ENCODE peak calls at places on chromosome 21, in eight cellular contexts. K is cardiac muscle cell; A is BE2C; V is Caco-2; L is CD8-positive, alpha-beta memory T cell; H is left ventricle myocardium inferior; B is heart left ventricle; I is HepG2. P is an unnamed sample.
A peak's percentile ranks its signal among the peaks of the same experiment; 100 is the strongest.

GRCh38 chr21:44766818-44767354 is 34.7 kb downstream of the UBE2G2 start:
- DNase-seq in K (no peak), A (no peak), V (no peak), L (peak; percentile 35), H (no peak), B (no peak), I (no peak), P (no peak)

GRCh38 chr21:16587141-16587570 is 857.4 kb downstream of the USP25 start:
- DNase-seq in K (peak; percentile 87), A (peak; percentile 77), V (peak; percentile 41), L (no peak), H (peak; percentile 53), B (peak; percentile 30), I (peak; percentile 38), P (peak; percentile 52)

GRCh38 chr21:25929859-25930520 is 195.2 kb downstream of the GABPA start:
- DNase-seq in K (peak; percentile 52), A (no peak), V (no peak), L (no peak), H (no peak), B (no peak), I (no peak), P (no peak)

GRCh38 chr21:38048241-38048640 is 132.0 kb upstream of the KCNJ6 start:
- DNase-seq in K (no peak), A (no peak), V (no peak), L (no peak), H (no peak), B (no peak), I (no peak), P (no peak)

GRCh38 chr21:43572443-43572842 is 86.8 kb downstream of the HSF2BP start:
- DNase-seq in K (no peak), A (no peak), V (no peak), L (no peak), H (no peak), B (no peak), I (no peak), P (no peak)

GRCh38 chr21:15224346-15225086 is 159.7 kb upstream of the NRIP1 start:
- DNase-seq in K (peak; percentile 90), A (no peak), V (no peak), L (no peak), H (no peak), B (no peak), I (no peak), P (no peak)

GRCh38 chr21:44656868-44657267 is 864 bp upstream of the KRTAP12-3 start:
- DNase-seq in K (no peak), A (no peak), V (no peak), L (no peak), H (no peak), B (no peak), I (no peak), P (no peak)

GRCh38 chr21:17610862-17611261 is 1.8 kb downstream of the BTG3 start:
- DNase-seq in K (peak; percentile 22), A (peak; percentile 17), V (no peak), L (no peak), H (no peak), B (no peak), I (peak; percentile 13), P (peak; percentile 43)

GRCh38 chr21:14741237-14741636 is 195.1 kb upstream of the SAMSN1 start:
- DNase-seq in K (no peak), A (no peak), V (no peak), L (no peak), H (no peak), B (no peak), I (no peak), P (no peak)

GRCh38 chr21:43322805-43323204 is 104.1 kb downstream of the SIK1 start:
- DNase-seq in K (no peak), A (no peak), V (no peak), L (no peak), H (no peak), B (no peak), I (no peak), P (no peak)

GRCh38 chr21:45012661-45013270 is 61.6 kb upstream of the ADARB1 start:
- DNase-seq in K (no peak), A (no peak), V (no peak), L (peak; percentile 30), H (no peak), B (no peak), I (no peak), P (peak; percentile 70)

GRCh38 chr21:44931501-44932365 is 8.1 kb upstream of the SLX9 start:
- DNase-seq in K (no peak), A (no peak), V (peak; percentile 33), L (no peak), H (peak; percentile 15), B (no peak), I (no peak), P (peak; percentile 76)

GRCh38 chr21:28337319-28337718 is 655.4 kb downstream of the LTN1 start:
- DNase-seq in K (peak; percentile 82), A (no peak), V (peak; percentile 36), L (no peak), H (no peak), B (no peak), I (peak; percentile 37), P (no peak)

GRCh38 chr21:28799926-28800325 is 192.8 kb downstream of the LTN1 start:
- DNase-seq in K (no peak), A (no peak), V (no peak), L (no peak), H (no peak), B (no peak), I (no peak), P (no peak)

GRCh38 chr21:37176716-37177115 is 90.4 kb downstream of the VPS26C start:
- DNase-seq in K (no peak), A (no peak), V (peak; percentile 26), L (no peak), H (no peak), B (no peak), I (no peak), P (no peak)

GRCh38 chr21:43997766-43998742 is 14.1 kb upstream of the TRAPPC10 start:
- DNase-seq in K (no peak), A (peak; percentile 49), V (no peak), L (no peak), H (no peak), B (no peak), I (no peak), P (no peak)

GRCh38 chr21:27275294-27275927 is 308.5 kb upstream of the ADAMTS5 start:
- DNase-seq in K (peak; percentile 78), A (no peak), V (no peak), L (no peak), H (no peak), B (no peak), I (no peak), P (no peak)

GRCh38 chr21:14259669-14260458 is 43.9 kb downstream of the RBM11 start:
- DNase-seq in K (peak; percentile 68), A (no peak), V (peak; percentile 46), L (no peak), H (no peak), B (no peak), I (peak; percentile 39), P (no peak)

GRCh38 chr21:44253832-44254700 is 7.6 kb downstream of the DNMT3L start:
- DNase-seq in K (no peak), A (no peak), V (no peak), L (no peak), H (no peak), B (no peak), I (no peak), P (peak; percentile 72)

GRCh38 chr21:28280611-28281010 is 712.1 kb downstream of the LTN1 start:
- DNase-seq in K (no peak), A (no peak), V (no peak), L (no peak), H (no peak), B (no peak), I (no peak), P (no peak)

GRCh38 chr21:37915516-37915915 is 741 bp downstream of the KCNJ6 start:
- DNase-seq in K (no peak), A (no peak), V (no peak), L (no peak), H (no peak), B (no peak), I (no peak), P (no peak)

GRCh38 chr21:46542588-46543092 is 62.2 kb downstream of the S100B start:
- DNase-seq in K (no peak), A (no peak), V (no peak), L (no peak), H (no peak), B (no peak), I (no peak), P (no peak)

GRCh38 chr21:46543306-46543705 is 61.6 kb downstream of the S100B start:
- DNase-seq in K (no peak), A (no peak), V (no peak), L (no peak), H (no peak), B (no peak), I (no peak), P (no peak)

GRCh38 chr21:46545363-46545762 is 59.5 kb downstream of the S100B start:
- DNase-seq in K (no peak), A (no peak), V (no peak), L (no peak), H (no peak), B (no peak), I (no peak), P (no peak)

GRCh38 chr21:46544824-46545223 is 60.1 kb downstream of the S100B start:
- DNase-seq in K (no peak), A (no peak), V (no peak), L (no peak), H (no peak), B (no peak), I (no peak), P (no peak)

DNA sequence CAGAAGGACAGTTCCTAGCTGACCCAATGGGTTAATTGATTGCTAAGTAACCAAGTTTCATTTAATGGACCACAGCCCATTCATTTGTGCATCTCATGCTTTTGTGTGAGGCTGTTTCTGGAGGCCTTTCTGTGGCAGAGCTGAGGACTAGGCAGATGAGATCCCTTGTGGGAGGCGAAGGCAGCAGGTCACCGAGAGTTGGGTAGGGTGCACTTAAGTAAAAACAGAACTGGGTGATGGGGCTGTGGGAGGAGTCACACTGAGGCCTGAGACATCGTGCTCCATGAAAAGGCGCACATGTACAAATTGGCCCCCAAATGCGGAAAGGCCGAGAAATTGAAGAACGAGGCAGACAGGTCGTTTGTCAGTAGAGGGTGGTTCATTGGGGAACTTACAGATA is 60.9 kb downstream of the S100B start:
- DNase-seq in K (no peak), A (no peak), V (no peak), L (no peak), H (no peak), B (no peak), I (no peak), P (no peak)
- H3K36me3 ChIP-seq in K (peaks cover 33% of the 10 kb centered on the region), A (peaks cover 66% of the 10 kb centered on the region), V (no peaks in the 10 kb centered on the region), L (peaks cover 26% of the 10 kb centered on the region), H (peaks cover 88% of the 10 kb centered on the region), B (peaks cover 96% of the 10 kb centered on the region), I (peaks cover 66% of the 10 kb centered on the region), P (peaks cover 5% of the 10 kb centered on the region)

GRCh38 chr21:41761211-41762181 is 5.4 kb downstream of the RIPK4 start:
- DNase-seq in K (peak; percentile 34), A (no peak), V (no peak), L (no peak), H (peak; percentile 54), B (no peak), I (peak; percentile 38), P (peak; percentile 88)
- H3K4me3 ChIP-seq in K (peak overlapping the region; percentile 8), A (no peak overlapping the region), V (no peak overlapping the region), L (no peak overlapping the region), H (peak overlapping the region; percentile 57), B (peak overlapping the region; percentile 8), I (peak overlapping the region; percentile 62), P (peak overlapping the region; percentile 0)

GRCh38 chr21:35053356-35054096 is 4.4 kb upstream of the RUNX1 start:
- DNase-seq in K (no peak), A (no peak), V (no peak), L (no peak), H (no peak), B (no peak), I (peak; percentile 36), P (no peak)
- H3K4me1 ChIP-seq in K (no peaks in the 10 kb centered on the region), A (no peaks in the 10 kb centered on the region), V (no peaks in the 10 kb centered on the region), L (peaks cover 43% of the 10 kb centered on the region), H (peaks cover 12% of the 10 kb centered on the region), B (peaks cover 13% of the 10 kb centered on the region), I (peaks cover 27% of the 10 kb centered on the region), P (peaks cover 5% of the 10 kb centered on the region)

GRCh38 chr21:32742470-32742869 is 14.7 kb upstream of the SYNJ1 start:
- DNase-seq in K (no peak), A (no peak), V (no peak), L (no peak), H (no peak), B (no peak), I (no peak), P (no peak)
- H3K36me3 ChIP-seq in K (peaks cover 67% of the 10 kb centered on the region), A (peaks cover 87% of the 10 kb centered on the region), V (no peaks in the 10 kb centered on the region), L (peaks cover 47% of the 10 kb centered on the region), H (peaks cover 90% of the 10 kb centered on the region), B (peaks cover 99% of the 10 kb centered on the region), I (peaks cover 78% of the 10 kb centered on the region), P (peaks cover 3% of the 10 kb centered on the region)

P was measured in aorta.